ENCODE peak calls at places on chromosomes 2 and 18, in six cellular contexts. O is NCI-H1417; C is activated CD8-positive, alpha-beta memory T cell treated with anti-CD3 and anti-CD28 coated beads, Interleukin-2, amount 50 U/mL, for 4 hours; X is amniotic epithelial cell; V is stimulated activated CD4-positive, alpha-beta T cell treated with anti-CD3 and anti-CD28 coated beads, Interleukin-1b, Interleukin-23, amount 100 ng/mL, for 48 hours; B is right lobe of liver. K is an unnamed sample.

GRCh38 chr2:187511356-187512315 is 42.6 kb downstream of the TFPI start:
- DNase-seq in V (no peak), B (no peak), X (no peak), O (no peak), C (no peak), K (no peak)

GRCh38 chr18:34746614-34747013 is 36.5 kb downstream of the DTNA start:
- DNase-seq in B (no peak), C (no peak), O (no peak), X (no peak), V (no peak), K (no peak)

GRCh38 chr2:47193607-47194006 is 38.5 kb upstream of the STPG4 start:
- DNase-seq in B (no peak), X (no peak), V (no peak), C (no peak), O (no peak), K (peak; percentile 63)

GRCh38 chr2:1791670-1792069 is 47.4 kb upstream of the PXDN start:
- DNase-seq in C (no peak), B (no peak), X (peak; percentile 53), V (no peak), O (no peak), K (no peak)

GRCh38 chr18:55856191-55856590 is 268.2 kb upstream of the TCF4 start:
- DNase-seq in V (no peak), B (no peak), X (peak; percentile 89), O (no peak), C (no peak), K (no peak)

GRCh38 chr2:123080331-123080730 is 944.8 kb upstream of the CNTNAP5 start:
- DNase-seq in B (no peak), V (no peak), X (no peak), C (no peak), O (no peak), K (no peak)

GRCh38 chr2:152523091-152523490 is 188.1 kb downstream of the FMNL2 start:
- DNase-seq in B (no peak), V (no peak), X (no peak), C (no peak), O (no peak), K (no peak)

GRCh38 chr2:240620859-240621258 is 4.4 kb upstream of the GPR35 start:
- DNase-seq in O (no peak), X (no peak), B (no peak), C (no peak), V (no peak), K (no peak)

GRCh38 chr2:102615620-102616436 is 3.5 kb upstream of the SLC9A2 start:
- DNase-seq in B (peak; percentile 59), V (peak; percentile 49), X (peak; percentile 62), C (peak; percentile 28), O (peak; percentile 10), K (peak; percentile 59)

GRCh38 chr2:179262077-179262660 is 2.5 kb downstream of the SESTD1 start:
- DNase-seq in O (no peak), V (no peak), C (no peak), B (no peak), X (no peak), K (no peak)

GRCh38 chr2:224039080-224039769 is at the start of gene SERPINE2:
- DNase-seq in B (peak; percentile 38), C (peak; percentile 68), X (peak; percentile 14), O (peak; percentile 92), V (peak; percentile 35), K (peak; percentile 84)

GRCh38 chr18:29041976-29042375 is 865.0 kb upstream of the CDH2 start:
- DNase-seq in B (no peak), C (no peak), O (no peak), X (no peak), V (no peak), K (no peak)

GRCh38 chr2:25251461-25252273 is 83.3 kb upstream of the POMC start:
- DNase-seq in O (peak; percentile 89), V (peak; percentile 32), C (peak; percentile 50), B (peak; percentile 79), X (no peak), K (peak; percentile 83)

GRCh38 chr2:195613922-195614321 is 43.1 kb upstream of the SLC39A10 start:
- DNase-seq in O (no peak), C (no peak), X (peak; percentile 93), B (no peak), V (no peak), K (no peak)

GRCh38 chr2:173493874-173494273 is 139.2 kb downstream of the CDCA7 start:
- DNase-seq in B (no peak), V (no peak), O (no peak), X (no peak), C (no peak), K (no peak)

GRCh38 chr2:208265371-208265806 is 666 bp upstream of the PIKFYVE start:
- DNase-seq in C (peak; percentile 39), V (peak; percentile 54), O (peak; percentile 71), B (peak; percentile 26), X (peak; percentile 66), K (peak; percentile 36)

GRCh38 chr2:237727363-237727762 is 71.2 kb upstream of the RBM44 start:
- DNase-seq in C (no peak), B (no peak), O (no peak), V (no peak), X (no peak), K (no peak)

GRCh38 chr2:655626-656025 is 21.6 kb downstream of the TMEM18 start:
- DNase-seq in V (no peak), X (no peak), C (no peak), O (no peak), B (no peak), K (no peak)

GRCh38 chr18:68035709-68036522 is 519.4 kb upstream of the DSEL start:
- DNase-seq in B (no peak), V (no peak), X (no peak), O (no peak), C (no peak), K (no peak)

GRCh38 chr2:231370749-231371429 is 24.6 kb upstream of the B3GNT7 start:
- DNase-seq in X (no peak), O (no peak), C (no peak), V (no peak), B (no peak), K (no peak)

GRCh38 chr2:27906074-27906473 is 15.5 kb downstream of the BABAM2 start:
- DNase-seq in B (no peak), V (no peak), X (no peak), O (no peak), C (no peak), K (no peak)